ENCODE peak calls at places on chromosomes 2 and 18, in four cellular contexts. One of them, this sample, is unnamed.

GRCh38 chr2:46748121-46748520 is 167.5 kb downstream of the MCFD2 start:
- DNase-seq in K562: peak
- DNase-seq in uterus: no peak
- DNase-seq in OCI-LY7: no peak
- DNase-seq in this sample: no peak

GRCh38 chr2:54457326-54458023 is 1.3 kb downstream of the SPTBN1 start:
- DNase-seq in K562: no peak
- DNase-seq in uterus: peak
- DNase-seq in OCI-LY7: peak
- DNase-seq in this sample: peak

GRCh38 chr18:74604366-74604765 is 6.7 kb downstream of the ZNF407 start:
- DNase-seq in K562: no peak
- DNase-seq in uterus: no peak
- DNase-seq in OCI-LY7: no peak
- DNase-seq in this sample: no peak

GRCh38 chr2:223995569-223995968 is 38.3 kb downstream of the MRPL44 start:
- DNase-seq in K562: peak
- DNase-seq in uterus: no peak
- DNase-seq in OCI-LY7: no peak
- DNase-seq in this sample: no peak

GRCh38 chr2:118255301-118255700 is 167.0 kb downstream of the INSIG2 start:
- DNase-seq in K562: no peak
- DNase-seq in uterus: no peak
- DNase-seq in OCI-LY7: no peak
- DNase-seq in this sample: no peak

GRCh38 chr18:31738460-31739407 is 21.9 kb downstream of the SLC25A52 start:
- DNase-seq in K562: peak
- DNase-seq in uterus: no peak
- DNase-seq in OCI-LY7: no peak
- DNase-seq in this sample: no peak

GRCh38 chr18:50158866-50159653 is 35.9 kb downstream of the MYO5B start:
- DNase-seq in K562: no peak
- DNase-seq in uterus: no peak
- DNase-seq in OCI-LY7: no peak
- DNase-seq in this sample: no peak

GRCh38 chr18:615773-616172 is 19.0 kb downstream of the CLUL1 start:
- DNase-seq in K562: peak
- DNase-seq in uterus: no peak
- DNase-seq in OCI-LY7: no peak
- DNase-seq in this sample: no peak

GRCh38 chr2:31170071-31170698 is 31.9 kb upstream of the GALNT14 start:
- DNase-seq in K562: peak
- DNase-seq in uterus: peak
- DNase-seq in OCI-LY7: peak
- DNase-seq in this sample: peak

DNA sequence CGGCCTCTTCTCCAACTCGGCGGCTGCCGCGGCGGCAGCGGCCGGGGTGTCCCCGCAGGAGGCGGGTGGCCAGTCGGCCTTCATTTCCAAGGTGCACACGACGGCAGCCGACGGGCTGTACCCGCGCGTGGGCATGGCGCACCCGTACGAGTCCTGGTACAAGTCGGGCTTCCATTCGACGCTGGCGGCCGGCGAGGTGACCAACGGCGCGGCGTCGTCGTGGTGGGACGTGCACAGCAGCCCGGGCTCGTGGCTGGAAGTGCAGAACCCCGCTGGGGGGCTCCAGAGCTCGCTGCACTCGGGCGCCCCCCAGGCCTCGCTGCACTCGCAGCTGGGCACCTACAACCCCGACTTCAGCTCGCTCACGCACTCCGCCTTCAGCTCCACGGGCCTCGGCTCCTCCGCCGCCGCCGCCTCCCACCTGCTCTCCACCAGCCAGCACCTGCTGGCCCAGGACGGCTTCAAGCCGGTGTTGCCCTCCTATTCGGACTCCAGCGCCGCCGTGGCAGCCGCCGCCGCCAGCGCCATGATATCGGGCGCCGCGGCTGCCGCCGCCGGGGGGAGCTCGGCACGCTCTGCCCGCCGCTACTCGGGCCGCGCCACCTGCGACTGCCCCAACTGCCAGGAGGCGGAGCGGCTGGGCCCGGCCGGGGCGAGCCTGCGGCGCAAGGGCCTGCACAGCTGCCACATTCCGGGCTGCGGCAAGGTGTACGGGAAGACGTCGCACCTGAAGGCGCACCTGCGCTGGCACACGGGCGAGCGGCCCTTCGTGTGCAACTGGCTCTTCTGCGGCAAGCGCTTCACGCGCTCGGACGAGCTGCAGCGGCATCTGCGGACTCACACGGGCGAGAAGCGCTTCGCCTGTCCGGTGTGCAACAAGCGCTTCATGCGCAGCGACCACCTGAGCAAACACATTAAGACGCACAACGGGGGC is 1.9 kb downstream of the SP9 start:
- DNase-seq in K562: peak
- DNase-seq in uterus: no peak
- DNase-seq in OCI-LY7: peak
- DNase-seq in this sample: peak
- TF ChIP-seq CTCF in K562: no peak
- TF ChIP-seq CTCF in uterus: no peak
- TF ChIP-seq CTCF in OCI-LY7: peak
- TF ChIP-seq CTCF in this sample: peak

DNA sequence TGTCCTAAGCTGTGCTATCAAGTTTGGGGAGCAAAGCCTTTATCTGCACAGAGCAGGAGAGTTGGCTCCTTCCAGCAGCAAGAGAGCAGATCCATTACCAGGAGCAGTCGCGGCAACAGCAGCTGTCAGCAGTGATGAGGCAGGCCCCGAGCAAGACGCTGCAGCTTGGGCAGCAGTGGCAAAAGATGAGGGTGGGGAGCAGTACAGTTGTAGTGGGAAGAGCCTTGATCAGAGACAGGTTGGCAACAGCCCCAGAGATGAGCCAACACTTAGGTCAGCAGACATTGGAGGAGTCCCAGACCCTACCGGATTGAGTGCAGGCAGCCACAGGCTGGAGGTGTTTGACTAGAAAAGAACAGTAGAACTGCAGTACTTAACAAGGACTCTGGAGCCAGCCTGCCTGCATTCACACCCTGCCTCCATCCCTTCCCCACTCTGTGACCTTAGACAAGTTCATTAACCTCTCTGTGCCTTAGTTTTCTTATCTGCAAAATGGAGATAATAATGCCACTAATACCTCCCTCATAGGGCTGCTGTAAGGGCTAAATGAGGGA is 117.1 kb upstream of the SERTAD2 start:
- DNase-seq in K562: peak
- DNase-seq in uterus: peak
- DNase-seq in OCI-LY7: no peak
- DNase-seq in this sample: no peak
- H3K27ac ChIP-seq in K562: no peak
- H3K27ac ChIP-seq in uterus: peak
- H3K27ac ChIP-seq in OCI-LY7: no peak
- H3K27ac ChIP-seq in this sample: no peak

GRCh38 chr18:79448621-79449020 is 52.9 kb downstream of the NFATC1 start:
- DNase-seq in K562: no peak
- DNase-seq in uterus: no peak
- DNase-seq in OCI-LY7: no peak
- DNase-seq in this sample: no peak
- TF ChIP-seq CTCF in K562: no peak
- TF ChIP-seq CTCF in uterus: no peak
- TF ChIP-seq CTCF in OCI-LY7: no peak
- TF ChIP-seq CTCF in this sample: no peak

GRCh38 chr2:26009567-26009963 is 24.3 kb upstream of the RAB10 start:
- DNase-seq in K562: no peak
- DNase-seq in uterus: no peak
- DNase-seq in OCI-LY7: no peak
- DNase-seq in this sample: no peak
- H3K27ac ChIP-seq in K562: no peak
- H3K27ac ChIP-seq in uterus: no peak
- H3K27ac ChIP-seq in OCI-LY7: no peak
- H3K27ac ChIP-seq in this sample: no peak

GRCh38 chr2:174683392-174683759 is 80.9 kb downstream of the CHRNA1 start:
- DNase-seq in K562: no peak
- DNase-seq in uterus: peak
- DNase-seq in OCI-LY7: no peak
- DNase-seq in this sample: no peak
- TF ChIP-seq CTCF in K562: no peak
- TF ChIP-seq CTCF in uterus: no peak
- TF ChIP-seq CTCF in OCI-LY7: no peak
- TF ChIP-seq CTCF in this sample: no peak

This sample was measured in WERI-Rb-1.